ENCODE peak calls at places on chromosomes 11 and 22, in nine cellular contexts. G, A, C, X, N, O, L, Y and M are unnamed samples.
A peak's percentile ranks its signal among the peaks of the same experiment; 100 is the strongest.

GRCh38 chr11:18243783-18244362 is 4.6 kb downstream of the SAA2 start:
- DNase-seq in G (peak; percentile 26), A (peak; percentile 86), C (no peak), X (peak; percentile 65), N (peak; percentile 54), O (peak; percentile 38), L (no peak), Y (no peak), M (no peak)

GRCh38 chr22:19103881-19104821 is 18.1 kb downstream of the DGCR2 start:
- DNase-seq in G (no peak), A (no peak), C (peak; percentile 75), X (no peak), N (no peak), O (no peak), L (no peak), Y (peak; percentile 55), M (no peak)

GRCh38 chr11:76752321-76753175 is 30.6 kb upstream of the TSKU start:
- DNase-seq in G (no peak), A (peak; percentile 74), C (peak; percentile 94), X (no peak), N (no peak), O (peak; percentile 85), L (no peak), Y (no peak), M (no peak)

GRCh38 chr22:20037419-20037818 is 16.5 kb downstream of the TANGO2 start:
- DNase-seq in G (no peak), A (no peak), C (no peak), X (no peak), N (no peak), O (no peak), L (no peak), Y (no peak), M (no peak)

GRCh38 chr22:39492186-39492585 is 9.9 kb upstream of the MIEF1 start:
- DNase-seq in G (no peak), A (no peak), C (no peak), X (no peak), N (no peak), O (no peak), L (no peak), Y (no peak), M (no peak)

GRCh38 chr22:38652858-38653257 is 3.3 kb downstream of the FAM227A start:
- DNase-seq in G (no peak), A (no peak), C (no peak), X (no peak), N (no peak), O (no peak), L (no peak), Y (no peak), M (no peak)

GRCh38 chr11:33804471-33804870 is 30.2 kb upstream of the FBXO3 start:
- DNase-seq in G (no peak), A (no peak), C (no peak), X (no peak), N (no peak), O (no peak), L (no peak), Y (no peak), M (no peak)

GRCh38 chr11:44634401-44635281 is 69.2 kb downstream of the CD82 start:
- DNase-seq in G (peak; percentile 79), A (peak; percentile 86), C (peak; percentile 78), X (peak; percentile 75), N (peak; percentile 15), O (no peak), L (peak; percentile 44), Y (peak; percentile 80), M (peak; percentile 69)

GRCh38 chr22:31618057-31618456 is 44.0 kb downstream of the PISD start:
- DNase-seq in G (no peak), A (no peak), C (no peak), X (no peak), N (no peak), O (no peak), L (no peak), Y (no peak), M (no peak)

GRCh38 chr11:122007611-122008071 is 108.4 kb downstream of the BLID start:
- DNase-seq in G (no peak), A (no peak), C (peak; percentile 56), X (no peak), N (no peak), O (no peak), L (no peak), Y (no peak), M (no peak)

GRCh38 chr11:61021661-61022212 is 50.3 kb downstream of the CD6 start:
- DNase-seq in G (no peak), A (peak; percentile 46), C (peak; percentile 62), X (no peak), N (no peak), O (no peak), L (no peak), Y (peak; percentile 89), M (no peak)

GRCh38 chr11:6745465-6746015 is 26.2 kb downstream of the OR2AG2 start:
- DNase-seq in G (no peak), A (no peak), C (no peak), X (peak; percentile 11), N (peak; percentile 35), O (no peak), L (no peak), Y (no peak), M (no peak)

GRCh38 chr11:57659669-57660068 is 2.1 kb downstream of the CLP1 start:
- DNase-seq in G (no peak), A (no peak), C (no peak), X (no peak), N (no peak), O (no peak), L (no peak), Y (no peak), M (no peak)

GRCh38 chr11:57667065-57667714 is 724 bp upstream of the ZDHHC5 start:
- DNase-seq in G (peak; percentile 96), A (peak; percentile 98), C (peak; percentile 99), X (peak; percentile 97), N (peak; percentile 95), O (peak; percentile 98), L (peak; percentile 97), Y (peak; percentile 97), M (peak; percentile 92)

GRCh38 chr11:57658023-57658361 is 430 bp downstream of the CLP1 start:
- DNase-seq in G (no peak), A (no peak), C (no peak), X (no peak), N (no peak), O (no peak), L (no peak), Y (no peak), M (no peak)

GRCh38 chr11:57663975-57664374 is 3.9 kb upstream of the ZDHHC5 start:
- DNase-seq in G (no peak), A (no peak), C (no peak), X (no peak), N (no peak), O (no peak), L (no peak), Y (no peak), M (no peak)

GRCh38 chr11:57662893-57663292 is 5.0 kb upstream of the ZDHHC5 start:
- DNase-seq in G (no peak), A (no peak), C (no peak), X (no peak), N (no peak), O (no peak), L (no peak), Y (no peak), M (no peak)
- TF ChIP-seq CTCF in G (no peak), A (no peak), C (no peak), X (no peak), N (peak; percentile 45), O (no peak), L (peak; percentile 52), Y (peak; percentile 33), M (peak; percentile 33)

DNA sequence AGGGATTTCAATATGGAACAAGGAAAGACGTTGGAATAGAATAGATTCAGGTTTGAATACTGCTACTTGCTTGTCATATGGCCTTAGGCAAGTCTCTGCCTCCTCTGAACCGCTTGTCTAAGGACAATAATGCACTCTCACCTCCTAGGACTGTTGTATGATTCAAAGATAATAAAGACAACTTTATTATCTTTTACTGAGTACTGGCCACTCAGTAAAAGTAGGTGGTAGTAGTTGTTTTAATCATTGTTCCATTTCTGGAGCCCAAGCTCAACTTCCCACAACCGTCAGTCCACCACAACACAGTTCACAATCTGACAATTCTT is 134.2 kb downstream of the ME3 start:
- DNase-seq in G (no peak), A (no peak), C (no peak), X (no peak), N (no peak), O (no peak), L (no peak), Y (no peak), M (no peak)
- TF ChIP-seq CTCF in G (no peak), A (no peak), C (no peak), X (no peak), N (no peak), O (no peak), L (no peak), Y (no peak), M (no peak)

GRCh38 chr11:58958500-58958899 is 19.2 kb downstream of the GLYATL1 start:
- DNase-seq in G (no peak), A (peak; percentile 41), C (no peak), X (peak; percentile 9), N (peak; percentile 50), O (no peak), L (no peak), Y (no peak), M (no peak)
- TF ChIP-seq CTCF in G (peak; percentile 31), A (peak; percentile 30), C (peak; percentile 23), X (peak; percentile 31), N (peak; percentile 42), O (peak; percentile 44), L (peak; percentile 67), Y (peak; percentile 49), M (peak; percentile 56)

GRCh38 chr11:69086741-69087524 is 38.2 kb downstream of the TPCN2 start:
- DNase-seq in G (no peak), A (no peak), C (peak; percentile 45), X (no peak), N (no peak), O (no peak), L (no peak), Y (no peak), M (no peak)

GRCh38 chr11:69085490-69086095 is 36.9 kb downstream of the TPCN2 start:
- DNase-seq in G (no peak), A (no peak), C (no peak), X (no peak), N (no peak), O (no peak), L (no peak), Y (no peak), M (no peak)

GRCh38 chr11:69084371-69084770 is 35.6 kb downstream of the TPCN2 start:
- DNase-seq in G (no peak), A (no peak), C (no peak), X (no peak), N (no peak), O (no peak), L (no peak), Y (no peak), M (no peak)

GRCh38 chr11:69087811-69088210 is 39.1 kb downstream of the TPCN2 start:
- DNase-seq in G (no peak), A (no peak), C (no peak), X (no peak), N (no peak), O (no peak), L (no peak), Y (no peak), M (no peak)

DNA sequence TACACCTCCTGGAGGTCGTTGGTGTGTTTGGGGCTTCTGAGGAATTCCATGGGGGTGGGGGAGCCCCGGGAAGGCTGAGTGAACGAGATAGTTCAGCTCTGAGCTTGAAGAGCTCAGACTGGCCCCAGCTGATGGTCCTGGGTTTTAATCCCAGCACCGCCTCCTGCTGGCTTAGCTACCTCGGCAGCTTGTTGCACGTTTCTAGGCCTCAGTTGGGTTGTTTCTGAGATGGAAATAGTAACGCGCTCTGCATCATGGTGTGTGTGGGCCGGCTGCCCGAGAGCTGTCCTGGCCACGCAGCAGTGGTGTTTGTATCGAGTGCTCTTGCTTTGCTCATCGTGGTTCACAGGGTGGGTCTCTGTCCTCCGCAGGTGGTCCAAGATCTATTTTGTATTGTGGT is 37.4 kb downstream of the TPCN2 start:
- DNase-seq in G (no peak), A (no peak), C (peak; percentile 25), X (no peak), N (no peak), O (no peak), L (no peak), Y (no peak), M (no peak)
- TF ChIP-seq CTCF in G (peak; percentile 5), A (no peak), C (no peak), X (peak; percentile 1), N (no peak), O (no peak), L (no peak), Y (peak; percentile 47), M (no peak)